ENCODE peak calls at places on chromosomes 7 and 10, in eight cellular contexts. I, L, N, T, X, C, U and Z are unnamed samples.

GRCh38 chr10:47043928-47044544 is 132.8 kb downstream of the PTPN20 start:
- DNase-seq in N (no peak), X (no peak), C (no peak), T (no peak), U (no peak), L (no peak), I (no peak), Z (no peak)

GRCh38 chr10:18861382-18861781 is 187.2 kb upstream of the MALRD1 start:
- DNase-seq in C (no peak), X (no peak), T (no peak), L (no peak), I (no peak), U (no peak), N (no peak), Z (no peak)

GRCh38 chr10:44182909-44183308 is 202.0 kb downstream of the CXCL12 start:
- DNase-seq in C (no peak), I (no peak), L (no peak), U (no peak), N (no peak), T (no peak), X (no peak), Z (no peak)

GRCh38 chr7:65475734-65476319 is 102.2 kb downstream of the ZNF92 start:
- DNase-seq in C (no peak), T (peak), X (no peak), N (no peak), L (peak), U (no peak), I (peak), Z (no peak)

GRCh38 chr7:38178695-38179344 is 775 bp downstream of the STARD3NL start:
- DNase-seq in C (peak), X (no peak), N (no peak), L (no peak), T (peak), U (no peak), I (no peak), Z (no peak)

GRCh38 chr7:101943889-101944605 is 126.6 kb downstream of the CUX1 start:
- DNase-seq in U (no peak), L (no peak), C (no peak), I (no peak), N (no peak), T (no peak), X (no peak), Z (peak)

GRCh38 chr7:111593343-111593742 is 31.1 kb upstream of the IMMP2L start:
- DNase-seq in I (no peak), X (no peak), L (no peak), U (no peak), C (no peak), T (no peak), N (no peak), Z (no peak)

GRCh38 chr10:117366741-117367140 is 8.5 kb downstream of the PDZD8 start:
- DNase-seq in N (no peak), X (no peak), I (no peak), T (no peak), L (no peak), C (no peak), U (no peak), Z (no peak)

GRCh38 chr7:101453617-101454016 is 90.9 kb downstream of the COL26A1 start:
- DNase-seq in U (no peak), I (no peak), X (no peak), C (no peak), N (no peak), L (no peak), T (no peak), Z (no peak)

GRCh38 chr10:104450954-104451353 is 97.3 kb downstream of the CFAP58 start:
- DNase-seq in X (no peak), U (no peak), T (no peak), L (no peak), I (no peak), N (no peak), C (no peak), Z (no peak)

GRCh38 chr7:45663167-45663921 is 89.2 kb downstream of the ADCY1 start:
- DNase-seq in I (no peak), L (peak), U (no peak), X (peak), C (peak), N (peak), T (peak), Z (peak)

GRCh38 chr7:94357076-94357475 is 37.6 kb upstream of the COL1A2 start:
- DNase-seq in L (no peak), T (no peak), N (no peak), X (no peak), C (no peak), I (no peak), U (no peak), Z (no peak)

GRCh38 chr10:50552771-50553535 is 70.8 kb downstream of the SGMS1 start:
- DNase-seq in N (peak), X (no peak), C (no peak), U (no peak), I (peak), T (peak), L (no peak), Z (peak)

GRCh38 chr7:150373049-150373801 is 4.6 kb downstream of the REPIN1 start:
- DNase-seq in L (no peak), N (peak), T (no peak), C (no peak), U (no peak), I (no peak), X (no peak), Z (peak)

GRCh38 chr10:43196981-43197833 is 59.0 kb downstream of the CSGALNACT2 start:
- DNase-seq in L (no peak), U (no peak), T (no peak), N (peak), C (no peak), X (no peak), I (no peak), Z (no peak)

GRCh38 chr7:138125119-138125518 is 48.9 kb downstream of the AKR1D1 start:
- DNase-seq in I (no peak), L (no peak), N (no peak), X (no peak), C (no peak), U (no peak), T (peak), Z (no peak)